ENCODE peak calls at places on chromosomes 11 and 22, in five cellular contexts. J is psoas muscle, P is SK-N-SH, H is cardiac muscle cell, R is tibial nerve. E is an unnamed sample. For H3K36me3, the result is how much of the 10 kb centered on the place peaks cover.

GRCh38 chr11:11459578-11459977 is 106.5 kb upstream of the CSNK2A3 start:
- DNase-seq in J (no peak), H (no peak), R (no peak), P (no peak), E (no peak)

GRCh38 chr22:44665115-44665514 is 36.9 kb upstream of the PRR5 start:
- DNase-seq in P (peak), R (no peak), H (peak), J (peak), E (no peak)

GRCh38 chr11:66723693-66724092 is 5.3 kb downstream of the SPTBN2 start:
- DNase-seq in P (no peak), R (no peak), J (no peak), H (no peak), E (no peak)

GRCh38 chr11:119084663-119085522 is at the start of gene HMBS:
- DNase-seq in J (peak), R (peak), P (peak), H (peak), E (peak)

GRCh38 chr11:120031612-120032600 is 106.0 kb downstream of the TRIM29 start:
- DNase-seq in R (no peak), H (no peak), P (no peak), J (no peak), E (no peak)

GRCh38 chr22:26023104-26023775 is 146.0 kb upstream of the SEZ6L start:
- DNase-seq in P (no peak), J (no peak), R (no peak), H (no peak), E (no peak)

GRCh38 chr11:5460983-5461621 is 12.0 kb downstream of the OR51I2 start:
- DNase-seq in P (no peak), R (no peak), J (peak), H (no peak), E (no peak)

GRCh38 chr11:25910090-25910489 is 421.8 kb upstream of the ANO3 start:
- DNase-seq in J (no peak), P (no peak), R (no peak), H (no peak), E (no peak)

GRCh38 chr11:32440372-32440888 is 5.1 kb upstream of the WT1 start:
- DNase-seq in H (no peak), P (no peak), R (no peak), J (no peak), E (no peak)

GRCh38 chr11:86990520-86990919 is 35.3 kb upstream of the FZD4 start:
- DNase-seq in H (peak), J (no peak), P (no peak), R (no peak), E (no peak)

GRCh38 chr11:126929186-126930085 is 71.1 kb downstream of the KIRREL3 start:
- DNase-seq in J (no peak), H (peak), P (no peak), R (no peak), E (no peak)

GRCh38 chr11:17691550-17691949 is 27.8 kb upstream of the MYOD1 start:
- DNase-seq in J (no peak), P (no peak), R (no peak), H (no peak), E (no peak)

DNA sequence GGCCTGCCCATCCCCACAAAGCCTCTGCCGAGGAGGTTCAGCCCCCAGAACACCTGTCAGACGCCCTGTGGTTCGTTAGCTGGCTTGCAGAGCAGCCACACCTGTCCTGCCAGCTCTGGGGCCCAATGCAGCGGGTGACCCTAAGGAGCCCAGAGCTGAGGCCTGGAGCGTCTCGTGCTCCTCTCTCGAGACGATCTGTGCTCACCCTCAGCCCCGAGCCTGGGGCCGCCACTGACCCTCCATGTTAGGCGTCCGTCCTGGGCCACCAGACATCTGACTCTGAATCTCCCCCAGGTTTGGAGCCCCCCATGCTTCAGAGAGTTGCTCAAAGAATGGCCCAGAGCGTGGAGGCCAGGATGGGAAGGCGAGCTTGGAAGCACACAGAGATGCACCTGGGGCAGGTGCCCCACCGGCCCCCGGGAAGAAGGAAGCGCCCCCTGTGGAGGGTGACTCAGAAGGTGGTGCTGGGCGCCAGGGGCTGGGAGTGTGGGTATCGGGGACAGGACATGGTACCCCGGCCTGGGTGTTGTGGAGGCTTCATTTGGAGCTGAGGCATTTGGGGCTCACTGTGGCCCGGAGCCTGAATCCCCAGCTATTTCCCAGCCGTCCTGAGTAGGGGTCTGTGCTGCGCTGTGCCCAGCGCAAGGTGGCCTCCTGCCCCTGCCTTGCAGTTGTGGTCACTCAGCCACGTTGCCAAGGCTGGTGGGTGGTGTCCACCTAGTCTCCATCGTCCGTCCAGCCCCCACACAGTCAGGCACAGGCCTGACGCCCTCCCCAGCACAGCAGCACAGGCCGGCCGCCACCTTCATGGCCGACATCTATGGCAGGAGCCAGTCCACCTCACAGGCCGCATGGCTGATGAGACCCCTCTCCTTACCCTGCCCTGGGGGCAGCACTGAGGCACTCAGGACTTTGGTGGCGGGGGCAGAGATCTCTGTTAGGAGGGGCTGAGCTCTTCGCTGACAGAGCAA is 36.2 kb downstream of the SBF1 start:
- DNase-seq in H (no peak), P (peak), R (no peak), J (no peak), E (peak)
- H3K36me3 ChIP-seq in H (under half), P (under half), R (half or more), J (under half), E (under half)

GRCh38 chr11:35619030-35619753 is 932 bp downstream of the FJX1 start:
- DNase-seq in R (no peak), H (peak), J (peak), P (peak), E (peak)

GRCh38 chr11:35622070-35622469 is 3.8 kb downstream of the FJX1 start:
- DNase-seq in R (no peak), P (no peak), J (no peak), H (peak), E (no peak)

GRCh38 chr11:35619754-35620640 is 1.7 kb downstream of the FJX1 start:
- DNase-seq in P (peak), R (no peak), H (peak), J (peak), E (peak)

GRCh38 chr11:35623708-35624168 is 5.5 kb downstream of the FJX1 start:
- DNase-seq in J (no peak), H (peak), P (no peak), R (no peak), E (no peak)

DNA sequence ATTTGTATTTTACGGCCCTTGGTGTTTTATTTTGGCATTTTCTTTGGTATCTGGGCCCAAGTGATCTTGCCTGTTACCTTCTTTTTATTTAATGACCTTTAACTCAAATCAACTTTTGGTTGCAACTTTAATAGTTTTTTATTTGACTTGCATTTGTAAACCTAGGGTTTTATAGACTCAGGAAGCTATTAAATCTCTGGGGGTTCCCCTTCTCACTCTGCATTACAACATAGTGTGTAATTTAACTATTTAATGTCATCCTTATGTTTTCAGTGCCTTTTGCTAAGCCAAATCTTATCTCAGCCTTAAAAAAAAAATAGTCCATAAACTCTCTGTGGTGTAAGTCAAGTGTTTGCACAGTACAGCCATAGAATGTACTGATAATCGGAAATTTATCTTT is 3.4 kb downstream of the FJX1 start:
- DNase-seq in J (no peak), P (no peak), R (no peak), H (peak), E (no peak)
- H3K4me3 ChIP-seq in J (no peak), P (peak), R (no peak), H (no peak), E (no peak)

GRCh38 chr11:36945384-36945783 is 347.3 kb upstream of the RAG2 start:
- DNase-seq in H (peak), R (no peak), P (peak), J (no peak), E (no peak)
- TF ChIP-seq CTCF in H (peak), R (peak), P (peak), J (no peak), E (peak)

GRCh38 chr11:103339485-103339857 is 230.2 kb downstream of the DYNC2H1 start:
- DNase-seq in R (no peak), H (no peak), J (no peak), P (no peak), E (no peak)
- H3K36me3 ChIP-seq in R (under half), H (under half), J (under half), P (under half), E (under half)

DNA sequence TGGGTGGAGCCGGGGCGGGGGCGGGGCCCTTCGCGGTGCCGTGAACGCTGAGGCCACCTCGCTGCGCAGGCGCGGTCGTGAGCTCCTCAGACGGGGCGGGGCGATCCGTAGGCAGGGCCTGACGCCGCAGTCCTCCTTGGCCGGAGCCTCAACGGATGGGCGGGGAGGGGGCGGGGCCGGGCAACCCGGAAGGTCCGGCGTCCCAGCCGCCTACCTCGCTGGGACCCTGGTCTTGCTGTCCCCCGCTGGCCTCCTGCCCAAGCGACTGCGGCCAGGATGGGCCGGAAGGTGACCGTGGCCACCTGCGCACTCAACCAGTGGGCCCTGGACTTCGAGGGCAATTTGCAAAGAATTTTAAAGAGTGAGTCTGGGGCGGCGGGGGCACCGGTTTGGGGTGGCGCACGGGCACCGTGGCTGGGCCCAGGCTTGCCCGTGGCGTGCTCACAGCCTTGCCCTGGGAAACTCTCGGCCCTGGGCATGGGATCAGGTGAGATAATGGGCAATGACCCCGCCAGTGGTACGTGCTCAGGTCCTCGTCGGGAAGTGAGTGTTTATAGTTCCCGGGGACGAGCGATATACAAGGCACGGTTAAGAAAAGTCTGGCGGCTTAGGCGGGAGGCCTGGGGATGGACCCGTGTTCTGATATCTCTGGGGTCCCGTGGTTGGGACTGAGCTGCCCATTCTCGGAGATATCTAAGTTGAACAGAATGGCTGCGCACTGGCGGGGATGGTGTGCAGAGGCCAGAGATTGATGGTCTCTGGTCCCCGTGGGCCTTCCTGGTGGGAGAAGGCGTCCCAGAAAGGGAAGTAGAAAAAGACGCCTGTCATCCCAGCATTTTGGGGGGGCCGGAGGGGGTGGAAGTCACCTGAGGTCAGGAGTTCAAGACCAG is at the start of gene NADSYN1:
- DNase-seq in R (peak), H (peak), J (peak), P (peak), E (peak)
- H3K4me3 ChIP-seq in R (peak), H (peak), J (peak), P (peak), E (peak)

GRCh38 chr11:61737636-61738386 is 14.6 kb upstream of the MYRF start:
- DNase-seq in R (no peak), J (no peak), H (no peak), P (no peak), E (no peak)
- TF ChIP-seq CTCF in R (no peak), J (no peak), H (no peak), P (no peak), E (no peak)

DNA sequence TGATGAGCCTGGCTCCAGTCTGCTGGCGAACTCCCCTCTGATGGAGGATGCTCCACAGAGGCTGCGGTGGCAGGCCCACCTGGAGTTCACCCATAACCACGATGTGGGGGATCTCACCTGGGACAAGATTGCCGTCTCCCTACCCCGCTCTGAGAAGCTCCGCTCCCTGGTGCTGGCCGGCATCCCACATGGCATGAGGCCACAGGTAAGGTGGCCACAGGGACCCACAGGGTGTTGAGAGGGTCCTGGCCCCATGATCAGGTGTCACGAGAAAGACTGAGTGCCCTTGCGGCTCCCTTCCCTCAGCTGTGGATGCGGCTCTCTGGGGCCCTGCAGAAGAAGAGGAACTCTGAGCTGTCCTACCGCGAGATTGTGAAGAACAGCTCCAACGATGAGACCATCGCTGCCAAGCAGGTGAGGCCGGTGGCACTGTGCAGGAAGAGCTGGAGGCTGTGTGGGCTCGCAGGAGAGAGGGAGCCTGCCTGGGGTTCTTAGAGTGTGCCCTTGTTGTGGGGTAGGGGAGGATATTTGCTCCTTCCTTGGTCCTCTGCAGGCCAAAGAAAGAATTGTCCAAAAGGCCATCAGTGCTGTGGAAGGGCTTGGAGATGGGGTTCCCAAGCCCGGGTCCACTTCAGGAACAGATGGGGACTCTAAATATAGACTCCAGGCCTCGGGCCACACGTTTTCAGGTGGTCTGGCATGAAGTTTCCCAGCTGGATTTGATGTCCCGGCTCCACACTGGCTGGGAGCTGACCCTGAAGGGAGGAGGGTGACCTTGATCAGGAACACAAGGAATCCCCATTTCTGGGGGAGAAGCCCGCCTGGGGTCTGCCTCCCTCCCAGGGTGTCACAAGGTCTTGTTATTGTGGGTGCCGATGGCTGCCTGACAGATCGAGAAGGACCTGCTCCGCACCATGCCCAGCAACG is 34.1 kb downstream of the SGSM3 start:
- DNase-seq in P (no peak), H (no peak), R (no peak), J (no peak), E (no peak)
- H3K36me3 ChIP-seq in P (under half), H (under half), R (half or more), J (under half), E (under half)

GRCh38 chr22:29477919-29478318 is 2.1 kb upstream of the NEFH start:
- DNase-seq in P (peak), H (no peak), R (no peak), J (no peak), E (no peak)

GRCh38 chr22:29476116-29476515 is 3.9 kb upstream of the NEFH start:
- DNase-seq in H (no peak), R (no peak), P (no peak), J (no peak), E (no peak)

GRCh38 chr22:29473001-29473400 is 7.0 kb upstream of the NEFH start:
- DNase-seq in J (no peak), H (no peak), R (no peak), P (no peak), E (no peak)

GRCh38 chr22:29478326-29479276 is 1.4 kb upstream of the NEFH start:
- DNase-seq in H (peak), J (no peak), R (no peak), P (peak), E (no peak)

DNA sequence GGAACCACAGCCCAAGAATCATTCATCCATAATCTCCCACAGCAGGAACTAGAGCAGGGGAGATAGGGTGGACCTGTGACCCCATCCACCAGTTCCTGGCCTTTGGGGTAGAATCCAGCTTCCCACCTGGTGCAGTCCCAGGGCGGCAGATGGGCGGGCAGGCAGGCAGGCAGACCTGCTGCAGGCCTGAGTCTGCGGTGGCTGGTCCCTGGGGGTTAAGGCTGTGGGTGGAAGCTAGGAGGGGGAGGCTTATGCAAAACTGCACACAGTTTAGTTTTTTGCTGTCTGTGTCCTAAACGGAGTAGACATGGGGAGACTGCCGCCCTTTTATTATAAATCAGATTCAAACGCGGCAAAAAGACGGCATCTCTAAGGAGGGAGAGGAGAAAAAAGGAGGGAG is 4.5 kb upstream of the NEFH start:
- DNase-seq in R (no peak), J (no peak), P (no peak), H (no peak), E (peak)
- H3K4me3 ChIP-seq in R (no peak), J (no peak), P (no peak), H (no peak), E (no peak)

GRCh38 chr11:29328961-29329441 is 687.8 kb downstream of the KCNA4 start:
- DNase-seq in P (peak), J (no peak), H (peak), R (no peak), E (no peak)

GRCh38 chr11:29336727-29337212 is 680.1 kb downstream of the KCNA4 start:
- DNase-seq in R (no peak), P (no peak), H (peak), J (no peak), E (no peak)

GRCh38 chr11:29334781-29335140 is 682.1 kb downstream of the KCNA4 start:
- DNase-seq in R (no peak), H (no peak), J (no peak), P (no peak), E (no peak)

DNA sequence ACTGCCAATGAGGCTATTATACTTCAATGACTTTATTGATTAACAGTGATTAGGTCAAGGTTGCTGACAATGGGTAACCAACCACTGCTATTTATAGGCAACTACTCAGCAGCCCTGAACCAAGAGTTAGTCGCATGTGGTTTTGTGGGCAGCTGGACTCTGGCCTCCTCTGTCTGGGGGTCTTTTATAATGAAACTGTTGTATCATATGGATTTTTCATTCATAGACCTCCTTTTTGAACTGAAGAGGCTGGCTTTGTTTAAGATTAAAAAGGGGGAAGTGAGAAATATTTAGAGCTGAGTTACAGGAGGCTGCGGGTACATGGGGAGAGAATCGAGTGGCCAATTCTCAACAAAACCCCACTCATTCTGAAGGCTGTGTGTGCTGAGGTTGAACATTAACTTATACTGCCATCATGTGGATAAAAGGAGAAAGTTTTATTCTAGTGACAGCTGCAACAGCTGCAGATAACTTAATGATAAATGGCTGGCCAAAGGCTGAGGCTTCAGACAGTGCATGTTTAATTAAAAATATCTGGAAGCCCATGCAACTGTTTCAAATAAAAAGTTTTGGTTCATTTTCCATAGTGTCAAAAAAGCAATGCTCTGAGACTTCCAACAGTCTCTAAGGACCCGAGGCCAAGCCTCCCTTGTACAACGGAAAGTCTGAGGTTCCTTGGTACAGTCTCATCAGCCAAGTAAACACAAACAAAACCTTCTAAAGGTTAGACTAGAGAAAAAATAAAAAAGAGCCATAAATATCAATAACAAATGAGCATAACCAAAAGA is 682.6 kb downstream of the KCNA4 start:
- DNase-seq in R (no peak), J (no peak), P (peak), H (peak), E (no peak)
- TF ChIP-seq CTCF in R (no peak), J (peak), P (peak), H (peak), E (peak)

DNA sequence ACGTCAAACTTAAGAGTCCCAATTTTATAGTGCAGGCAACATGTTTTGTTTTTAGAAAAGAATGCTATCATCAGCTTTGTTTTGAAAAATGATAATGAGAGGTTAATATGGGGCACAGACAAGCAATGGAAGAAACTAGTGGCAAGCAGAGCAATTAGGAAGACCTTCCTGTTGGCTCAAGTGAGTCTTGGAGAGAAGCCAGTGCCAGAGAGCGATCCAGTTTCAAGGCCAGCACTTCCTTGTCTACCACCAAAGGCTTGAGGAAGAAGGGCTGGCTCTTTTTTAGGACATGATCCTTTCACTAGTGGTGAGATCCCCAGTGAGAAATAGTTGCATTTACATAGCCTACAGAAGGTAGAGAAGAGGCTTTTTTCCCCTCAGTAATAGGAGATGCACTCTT is 1340.7 kb downstream of the LRRC4C start:
- DNase-seq in J (no peak), P (no peak), R (no peak), H (no peak), E (no peak)
- H3K36me3 ChIP-seq in J (under half), P (under half), R (under half), H (under half), E (under half)